ENCODE peak calls at places on chromosomes 16 and 17, in nine cellular contexts. V is lower lobe of right lung; S is heart left ventricle; J is left ventricle myocardium inferior; O is uterus; P is MCF 10A; G is activated CD8-positive, alpha-beta T cell treated with anti-CD3 and anti-CD28 coated beads for 36 hours; K is PC-3; F is tibial artery. A is an unnamed sample.

GRCh38 chr16:11560701-11561439 is 25.8 kb downstream of the LITAF start:
- DNase-seq in V (no peak), S (no peak), J (no peak), O (peak), P (no peak), G (peak), K (no peak), F (no peak), A (no peak)

GRCh38 chr17:42290577-42290976 is 2.3 kb downstream of the STAT5A start:
- DNase-seq in V (no peak), S (no peak), J (no peak), O (no peak), P (no peak), G (no peak), K (no peak), F (no peak), A (no peak)

GRCh38 chr17:3935825-3936355 is 19.6 kb upstream of the P2RX1 start:
- DNase-seq in V (no peak), S (no peak), J (no peak), O (no peak), P (peak), G (no peak), K (peak), F (no peak), A (no peak)

GRCh38 chr16:6947291-6947690 is 385.4 kb upstream of the RBFOX1 start:
- DNase-seq in V (no peak), S (no peak), J (no peak), O (no peak), P (no peak), G (no peak), K (no peak), F (no peak), A (no peak)

GRCh38 chr16:89014611-89015230 is 37.7 kb upstream of the CBFA2T3 start:
- DNase-seq in V (peak), S (no peak), J (peak), O (no peak), P (no peak), G (no peak), K (no peak), F (no peak), A (no peak)

GRCh38 chr16:55274391-55274790 is 49.6 kb upstream of the IRX6 start:
- DNase-seq in V (no peak), S (no peak), J (no peak), O (no peak), P (no peak), G (no peak), K (no peak), F (no peak), A (no peak)

GRCh38 chr16:8892101-8892575 is 10.0 kb downstream of the LITAFD start:
- DNase-seq in V (peak), S (no peak), J (no peak), O (no peak), P (no peak), G (no peak), K (no peak), F (no peak), A (no peak)

GRCh38 chr16:52611817-52612673 is 65.1 kb upstream of the TOX3 start:
- DNase-seq in V (no peak), S (no peak), J (no peak), O (no peak), P (no peak), G (no peak), K (peak), F (no peak), A (peak)

GRCh38 chr16:71780521-71781089 is 28.0 kb downstream of the AP1G1 start:
- DNase-seq in V (no peak), S (no peak), J (no peak), O (no peak), P (no peak), G (no peak), K (no peak), F (no peak), A (no peak)

GRCh38 chr16:12685806-12686205 is 117.9 kb downstream of the CPPED1 start:
- DNase-seq in V (peak), S (no peak), J (no peak), O (no peak), P (no peak), G (no peak), K (no peak), F (no peak), A (no peak)

GRCh38 chr16:78563905-78564304 is 464.5 kb downstream of the WWOX start:
- DNase-seq in V (no peak), S (no peak), J (no peak), O (no peak), P (peak), G (no peak), K (no peak), F (no peak), A (no peak)

GRCh38 chr17:6456914-6457687 is 12.8 kb downstream of the PIMREG start:
- DNase-seq in V (peak), S (peak), J (peak), O (no peak), P (peak), G (peak), K (peak), F (no peak), A (peak)

GRCh38 chr17:76527430-76528111 is 9.9 kb downstream of the CYGB start:
- DNase-seq in V (peak), S (peak), J (peak), O (peak), P (peak), G (peak), K (peak), F (no peak), A (peak)

GRCh38 chr16:49593423-49594040 is 219.9 kb downstream of the C16orf78 start:
- DNase-seq in V (no peak), S (no peak), J (no peak), O (peak), P (no peak), G (no peak), K (no peak), F (no peak), A (no peak)

GRCh38 chr16:30351586-30352419 is 3.3 kb downstream of the CD2BP2 start:
- DNase-seq in V (peak), S (peak), J (peak), O (peak), P (peak), G (no peak), K (peak), F (peak), A (no peak)

GRCh38 chr17:31564883-31565297 is 173.4 kb downstream of the RAB11FIP4 start:
- DNase-seq in V (no peak), S (no peak), J (no peak), O (peak), P (peak), G (no peak), K (no peak), F (no peak), A (no peak)

GRCh38 chr17:29883497-29883896 is 46.5 kb downstream of the SSH2 start:
- DNase-seq in V (no peak), S (no peak), J (no peak), O (no peak), P (no peak), G (no peak), K (no peak), F (no peak), A (no peak)

GRCh38 chr17:8125947-8126305 is 2.0 kb upstream of the HES7 start:
- DNase-seq in V (no peak), S (no peak), J (no peak), O (peak), P (peak), G (no peak), K (peak), F (no peak), A (no peak)

GRCh38 chr16:23597003-23597756 is 1.1 kb upstream of the NDUFAB1 start:
- DNase-seq in V (no peak), S (no peak), J (peak), O (no peak), P (peak), G (peak), K (peak), F (no peak), A (peak)

GRCh38 chr16:527015-527903 is at the start of gene CAPN15:
- DNase-seq in V (peak), S (peak), J (peak), O (peak), P (peak), G (peak), K (peak), F (peak), A (peak)

GRCh38 chr16:525123-525519 is 2.4 kb upstream of the CAPN15 start:
- DNase-seq in V (no peak), S (no peak), J (no peak), O (no peak), P (no peak), G (peak), K (no peak), F (no peak), A (no peak)

GRCh38 chr16:524274-525011 is 3.1 kb upstream of the CAPN15 start:
- DNase-seq in V (no peak), S (peak), J (no peak), O (no peak), P (no peak), G (no peak), K (no peak), F (no peak), A (no peak)

GRCh38 chr16:526181-527014 is 1.1 kb upstream of the CAPN15 start:
- DNase-seq in V (peak), S (peak), J (peak), O (no peak), P (peak), G (peak), K (peak), F (no peak), A (no peak)

GRCh38 chr16:525520-526180 is 1.9 kb upstream of the CAPN15 start:
- DNase-seq in V (no peak), S (no peak), J (no peak), O (no peak), P (peak), G (peak), K (peak), F (no peak), A (peak)
- TF ChIP-seq CTCF in V (no peak), S (no peak), J (no peak), O (no peak), P (no peak), G (no peak), K (no peak), F (no peak), A (no peak)

DNA sequence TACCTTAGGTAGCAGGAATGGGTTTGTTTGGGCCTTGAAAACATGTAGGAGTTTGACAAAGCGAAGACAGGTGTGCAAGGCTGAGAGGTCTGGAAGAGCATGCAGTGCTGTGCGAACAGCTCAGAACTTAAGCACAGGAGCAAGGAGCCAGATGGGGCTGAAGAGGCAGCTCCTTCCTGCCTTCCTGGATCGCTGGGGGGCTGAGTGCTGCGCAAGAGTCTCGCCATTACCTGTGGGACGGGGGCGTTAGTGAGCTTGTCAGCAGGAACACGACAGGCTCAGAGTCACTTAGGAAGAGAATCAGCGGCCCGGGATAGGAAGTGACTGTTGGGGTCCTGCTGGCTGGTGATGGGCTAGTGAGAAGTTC is 464 bp upstream of the MRM1 start:
- DNase-seq in V (no peak), S (no peak), J (no peak), O (no peak), P (no peak), G (peak), K (no peak), F (no peak), A (no peak)
- TF ChIP-seq CTCF in V (no peak), S (no peak), J (no peak), O (no peak), P (no peak), G (no peak), K (no peak), F (no peak), A (no peak)

GRCh38 chr16:56608876-56609462 is 585 bp downstream of the MT2A start:
- DNase-seq in V (no peak), S (no peak), J (no peak), O (no peak), P (peak), G (peak), K (no peak), F (no peak), A (no peak)
- TF ChIP-seq CTCF in V (no peak), S (no peak), J (peak), O (no peak), P (no peak), G (no peak), K (no peak), F (no peak), A (no peak)

DNA sequence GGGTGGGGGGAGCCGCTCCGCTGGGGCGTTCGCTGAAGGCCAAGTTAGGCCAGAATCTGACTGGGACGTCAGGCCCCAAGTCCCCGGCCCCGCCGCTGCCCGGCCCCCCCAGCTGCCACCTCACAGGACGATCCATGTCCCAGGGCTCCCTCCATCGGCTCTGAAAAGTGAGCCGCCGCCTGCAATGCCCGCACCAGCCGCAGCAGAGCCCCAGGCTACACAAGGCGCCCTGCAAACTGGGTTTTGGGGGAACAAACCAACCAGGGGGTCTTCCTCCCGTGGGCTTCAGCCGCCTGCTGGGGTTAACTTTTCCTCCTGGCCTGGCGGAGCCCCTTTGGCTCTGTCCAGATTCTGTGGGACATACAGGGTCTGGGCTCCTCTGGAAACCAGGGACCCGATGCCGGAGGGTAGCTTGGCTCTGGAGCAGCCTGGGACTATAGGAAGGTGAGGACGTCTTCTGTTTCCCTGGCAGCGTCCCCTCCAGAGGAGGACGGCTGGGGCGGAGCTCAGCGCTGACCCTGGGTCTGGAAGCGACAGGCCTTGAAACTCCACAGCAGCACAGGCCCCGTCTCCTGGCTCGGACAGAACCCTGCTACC is 835 bp downstream of the NME4 start:
- DNase-seq in V (peak), S (no peak), J (peak), O (peak), P (peak), G (peak), K (peak), F (peak), A (peak)
- TF ChIP-seq CTCF in V (peak), S (no peak), J (peak), O (peak), P (peak), G (no peak), K (peak), F (peak), A (no peak)

GRCh38 chr17:40098846-40099626 is 1.4 kb downstream of the NR1D1 start:
- DNase-seq in V (peak), S (peak), J (peak), O (peak), P (peak), G (peak), K (peak), F (peak), A (peak)
- TF ChIP-seq CTCF in V (no peak), S (no peak), J (no peak), O (no peak), P (no peak), G (no peak), K (no peak), F (peak), A (no peak)

DNA sequence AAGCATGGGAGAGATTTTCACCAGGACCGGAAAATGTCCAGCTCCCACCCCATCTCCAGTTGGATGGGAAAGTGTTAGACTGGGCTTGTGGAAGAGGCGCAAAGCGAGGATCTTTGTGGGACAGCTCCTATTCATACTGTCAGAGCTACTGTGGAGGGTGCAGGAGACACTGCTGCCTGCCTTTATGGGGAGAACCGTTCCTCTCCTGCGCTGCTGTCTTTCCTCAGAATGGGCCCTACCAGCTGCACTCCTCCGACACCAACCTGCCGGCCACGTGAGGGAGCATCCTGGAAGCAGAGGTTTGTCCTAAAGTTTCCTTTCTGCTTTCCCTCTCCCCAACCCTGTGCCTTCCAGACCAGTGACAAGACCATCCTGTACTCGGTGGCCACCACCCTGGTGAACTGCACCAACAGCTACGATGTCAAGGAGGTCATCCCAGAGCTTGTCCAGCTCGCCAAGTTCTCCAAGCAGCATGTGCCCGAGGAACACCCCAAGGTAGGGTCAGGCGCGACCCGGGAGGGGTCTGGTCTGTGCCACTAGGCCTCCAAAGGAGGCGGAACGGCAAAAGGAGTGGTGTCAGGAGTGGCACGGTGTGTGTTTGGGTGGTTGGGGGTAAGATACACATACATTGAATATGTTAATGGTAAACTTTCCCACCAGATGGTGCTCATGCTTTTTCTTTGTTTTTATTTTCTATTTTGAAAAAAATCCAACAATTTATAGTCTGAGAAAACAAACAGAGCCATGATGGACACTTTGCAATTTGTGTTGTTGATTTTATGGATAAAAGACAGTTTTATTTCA is 23.0 kb downstream of the SLC35G3 start:
- DNase-seq in V (no peak), S (no peak), J (no peak), O (no peak), P (peak), G (peak), K (peak), F (no peak), A (no peak)
- TF ChIP-seq CTCF in V (peak), S (peak), J (peak), O (peak), P (peak), G (peak), K (peak), F (peak), A (no peak)

GRCh38 chr17:58487589-58488427 is at the start of gene HSF5:
- DNase-seq in V (peak), S (peak), J (peak), O (no peak), P (no peak), G (peak), K (no peak), F (no peak), A (no peak)
- TF ChIP-seq CTCF in V (peak), S (no peak), J (peak), O (no peak), P (no peak), G (peak), K (no peak), F (no peak), A (no peak)

GRCh38 chr16:68739964-68740627 is 3.0 kb downstream of the CDH1 start:
- DNase-seq in V (no peak), S (no peak), J (no peak), O (no peak), P (peak), G (no peak), K (no peak), F (no peak), A (peak)

GRCh38 chr16:68740628-68741346 is 3.7 kb downstream of the CDH1 start:
- DNase-seq in V (no peak), S (no peak), J (no peak), O (no peak), P (no peak), G (no peak), K (no peak), F (no peak), A (no peak)

GRCh38 chr16:68737046-68737729 is at the start of gene CDH1:
- DNase-seq in V (peak), S (peak), J (no peak), O (no peak), P (peak), G (peak), K (peak), F (no peak), A (peak)

GRCh38 chr16:68736561-68736960 is 531 bp upstream of the CDH1 start:
- DNase-seq in V (no peak), S (no peak), J (no peak), O (no peak), P (no peak), G (no peak), K (no peak), F (no peak), A (no peak)

GRCh38 chr16:68737730-68738590 is 868 bp downstream of the CDH1 start:
- DNase-seq in V (peak), S (no peak), J (no peak), O (peak), P (peak), G (peak), K (peak), F (no peak), A (peak)
- TF ChIP-seq CTCF in V (no peak), S (no peak), J (no peak), O (no peak), P (peak), G (no peak), K (peak), F (no peak), A (no peak)

GRCh38 chr17:48471807-48472484 is 41.9 kb upstream of the SKAP1 start:
- DNase-seq in V (no peak), S (no peak), J (no peak), O (no peak), P (no peak), G (no peak), K (no peak), F (no peak), A (no peak)
- TF ChIP-seq CTCF in V (no peak), S (no peak), J (no peak), O (no peak), P (no peak), G (no peak), K (no peak), F (no peak), A (no peak)